ENCODE peak calls at places on chromosome 3, in six cellular contexts. Z, T, D, B, S and O are unnamed samples.

GRCh38 chr3:138775254-138775595 is 59.5 kb downstream of the PIK3CB start:
- DNase-seq in S (no peak), T (no peak), D (no peak), Z (no peak), B (peak; percentile 37), O (no peak)

GRCh38 chr3:151445283-151446001 is 15.4 kb downstream of the IGSF10 start:
- DNase-seq in B (peak; percentile 91), T (no peak), D (no peak), S (no peak), Z (no peak), O (no peak)

GRCh38 chr3:175192536-175192935 is 333.4 kb downstream of the NAALADL2 start:
- DNase-seq in D (no peak), S (no peak), B (peak; percentile 15), Z (no peak), T (no peak), O (no peak)

GRCh38 chr3:7683431-7683830 is 818.2 kb upstream of the LMCD1 start:
- DNase-seq in D (no peak), S (no peak), T (no peak), Z (no peak), B (no peak), O (no peak)

GRCh38 chr3:146679995-146680394 is 74.8 kb upstream of the PLSCR5 start:
- DNase-seq in D (no peak), S (no peak), Z (no peak), T (no peak), B (no peak), O (no peak)

GRCh38 chr3:124834723-124835718 is 52.1 kb downstream of the ITGB5 start:
- DNase-seq in B (peak; percentile 84), S (peak; percentile 92), Z (peak; percentile 98), D (peak; percentile 91), T (peak; percentile 86), O (no peak)

GRCh38 chr3:192566706-192567290 is 160.5 kb downstream of the FGF12 start:
- DNase-seq in Z (peak; percentile 77), B (peak; percentile 75), S (peak; percentile 90), D (peak; percentile 71), T (peak; percentile 86), O (peak; percentile 90)

GRCh38 chr3:14388200-14388599 is 14.2 kb upstream of the SLC6A6 start:
- DNase-seq in B (no peak), D (no peak), T (no peak), S (no peak), Z (no peak), O (no peak)

GRCh38 chr3:31743690-31744089 is 211.0 kb downstream of the STT3B start:
- DNase-seq in S (no peak), T (no peak), D (no peak), Z (no peak), B (peak; percentile 50), O (no peak)

GRCh38 chr3:31008986-31009385 is 114.5 kb upstream of the GADL1 start:
- DNase-seq in S (no peak), T (peak; percentile 6), B (peak; percentile 75), Z (no peak), D (no peak), O (no peak)

GRCh38 chr3:59425942-59426341 is 376.1 kb upstream of the CFAP20DC start:
- DNase-seq in S (no peak), D (no peak), Z (peak; percentile 17), B (peak; percentile 20), T (no peak), O (no peak)

GRCh38 chr3:79200456-79200855 is 567.3 kb downstream of the ROBO1 start:
- DNase-seq in B (peak; percentile 79), Z (no peak), S (no peak), T (no peak), D (no peak), O (no peak)
- H3K4me2 ChIP-seq in B (no peak overlapping the region), Z (no peak overlapping the region), S (no peak overlapping the region), T (no peak overlapping the region), D (no peak overlapping the region), O (no peak overlapping the region)

GRCh38 chr3:17982211-17982880 is 239.9 kb upstream of the TBC1D5 start:
- DNase-seq in B (no peak), Z (no peak), S (no peak), T (no peak), D (no peak), O (peak; percentile 27)
- H3K4me2 ChIP-seq in B (no peak overlapping the region), Z (no peak overlapping the region), S (no peak overlapping the region), T (no peak overlapping the region), D (no peak overlapping the region), O (no peak overlapping the region)

GRCh38 chr3:72133329-72134011 is 348.5 kb upstream of the PROK2 start:
- DNase-seq in T (no peak), Z (no peak), B (no peak), D (no peak), S (no peak), O (no peak)

GRCh38 chr3:72137865-72138861 is 353.2 kb upstream of the PROK2 start:
- DNase-seq in D (no peak), Z (no peak), S (no peak), T (no peak), B (no peak), O (peak; percentile 81)

GRCh38 chr3:72139316-72139715 is 354.4 kb upstream of the PROK2 start:
- DNase-seq in D (no peak), S (no peak), T (no peak), Z (no peak), B (no peak), O (no peak)

GRCh38 chr3:72134989-72135451 is 350.1 kb upstream of the PROK2 start:
- DNase-seq in B (no peak), T (no peak), Z (no peak), S (no peak), D (no peak), O (peak; percentile 82)

GRCh38 chr3:72135636-72136035 is 350.7 kb upstream of the PROK2 start:
- DNase-seq in B (no peak), Z (no peak), T (no peak), S (no peak), D (no peak), O (no peak)
- H3K4me2 ChIP-seq in B (no peak overlapping the region), Z (no peak overlapping the region), T (no peak overlapping the region), S (no peak overlapping the region), D (no peak overlapping the region), O (peak overlapping the region; percentile 60)

GRCh38 chr3:178028933-178029332 is 507.3 kb upstream of the KCNMB2 start:
- DNase-seq in Z (no peak), T (no peak), B (no peak), D (no peak), S (no peak), O (no peak)
- H3K4me2 ChIP-seq in Z (no peak overlapping the region), T (no peak overlapping the region), B (no peak overlapping the region), D (no peak overlapping the region), S (no peak overlapping the region), O (no peak overlapping the region)

GRCh38 chr3:24258260-24258659 is 236.4 kb downstream of the THRB start:
- DNase-seq in S (no peak), T (no peak), B (no peak), Z (no peak), D (no peak), O (no peak)
- H3K4me2 ChIP-seq in S (no peak overlapping the region), T (no peak overlapping the region), B (no peak overlapping the region), Z (no peak overlapping the region), D (no peak overlapping the region), O (no peak overlapping the region)

GRCh38 chr3:110017304-110017703 is 680.0 kb upstream of the DPPA4 start:
- DNase-seq in S (no peak), Z (no peak), T (no peak), D (no peak), B (no peak), O (no peak)

GRCh38 chr3:110015231-110015963 is 678.1 kb upstream of the DPPA4 start:
- DNase-seq in D (no peak), Z (no peak), S (no peak), B (no peak), T (no peak), O (no peak)

GRCh38 chr3:110021659-110022058 is 684.3 kb upstream of the DPPA4 start:
- DNase-seq in Z (no peak), T (no peak), B (no peak), D (no peak), S (no peak), O (no peak)

GRCh38 chr3:110016235-110016634 is 678.9 kb upstream of the DPPA4 start:
- DNase-seq in B (peak; percentile 13), S (no peak), T (peak; percentile 2), D (no peak), Z (no peak), O (no peak)
- H3K4me2 ChIP-seq in B (no peak overlapping the region), S (no peak overlapping the region), T (peak overlapping the region; percentile 18), D (peak overlapping the region; percentile 16), Z (no peak overlapping the region), O (no peak overlapping the region)

DNA sequence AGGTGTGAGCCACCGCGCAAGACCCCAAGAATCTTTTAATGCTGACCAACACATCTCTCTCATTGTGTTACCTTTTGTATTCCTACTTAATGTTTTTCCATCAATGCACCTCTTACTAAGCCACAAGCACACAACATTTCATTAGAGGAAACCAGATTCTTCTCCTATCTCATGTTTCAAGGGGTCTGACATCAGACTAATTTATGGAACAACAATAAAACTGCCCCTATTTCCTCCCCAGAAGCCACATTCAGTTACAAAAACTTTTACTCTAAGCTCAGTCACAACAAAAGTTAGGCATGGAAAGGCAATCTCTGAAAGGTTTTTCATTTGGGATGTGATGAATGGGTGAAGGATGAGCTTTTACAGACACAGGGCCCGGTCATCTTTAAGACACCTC is 251.8 kb downstream of the MAGI1 start:
- DNase-seq in S (no peak), B (no peak), D (no peak), T (no peak), Z (no peak), O (no peak)
- H3K4me2 ChIP-seq in S (no peak overlapping the region), B (no peak overlapping the region), D (no peak overlapping the region), T (no peak overlapping the region), Z (no peak overlapping the region), O (no peak overlapping the region)

GRCh38 chr3:177522051-177522450 is 324.8 kb upstream of the TBL1XR1 start:
- DNase-seq in T (no peak), D (no peak), Z (no peak), S (no peak), B (peak; percentile 76), O (no peak)

GRCh38 chr3:177525414-177525813 is 328.1 kb upstream of the TBL1XR1 start:
- DNase-seq in T (no peak), B (no peak), S (no peak), D (no peak), Z (no peak), O (no peak)

GRCh38 chr3:177524742-177525141 is 327.5 kb upstream of the TBL1XR1 start:
- DNase-seq in S (no peak), T (no peak), D (no peak), Z (no peak), B (no peak), O (no peak)

GRCh38 chr3:177523072-177523675 is 325.9 kb upstream of the TBL1XR1 start:
- DNase-seq in D (no peak), T (no peak), S (no peak), Z (no peak), B (peak; percentile 71), O (no peak)

DNA sequence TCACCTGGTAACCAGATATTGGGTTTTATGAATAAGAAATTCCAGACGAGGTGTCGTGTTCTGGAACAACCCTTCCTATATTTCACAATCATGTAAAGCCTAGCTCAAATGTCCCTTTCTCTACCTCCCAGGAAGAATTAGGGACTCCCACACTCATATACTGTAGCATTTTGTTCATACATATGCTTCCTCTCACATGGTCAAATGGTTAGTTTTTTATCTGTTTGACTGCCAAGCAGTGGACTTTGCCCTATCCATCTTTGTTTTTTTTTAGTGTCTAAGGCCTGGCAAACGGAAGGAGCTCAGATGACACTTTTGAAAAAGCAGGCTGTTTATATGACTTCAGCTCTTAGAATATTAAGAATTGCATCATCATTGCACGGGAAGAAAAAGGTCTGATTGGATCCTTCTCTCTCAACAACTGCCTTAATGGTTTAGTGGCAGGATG is 326.7 kb upstream of the TBL1XR1 start:
- DNase-seq in S (peak; percentile 59), D (peak; percentile 54), B (peak; percentile 44), T (no peak), Z (no peak), O (no peak)
- H3K4me2 ChIP-seq in S (no peak overlapping the region), D (peak overlapping the region; percentile 43), B (no peak overlapping the region), T (no peak overlapping the region), Z (no peak overlapping the region), O (no peak overlapping the region)